ENCODE peak calls at places on chromosome 3, in four cellular contexts. One of them, this sample, is unnamed.

GRCh38 chr3:159620873-159621272 is 367.8 kb upstream of the IL12A start:
- DNase-seq in RWPE1: peak; percentile 89
- DNase-seq in T1000: no peak
- DNase-seq in cardiac muscle cell: peak; percentile 34
- DNase-seq in this sample: peak; percentile 73

GRCh38 chr3:127038923-127039581 is 56.1 kb downstream of the PLXNA1 start:
- DNase-seq in RWPE1: no peak
- DNase-seq in T1000: no peak
- DNase-seq in cardiac muscle cell: no peak
- DNase-seq in this sample: no peak

GRCh38 chr3:85801955-85802354 is 843.2 kb downstream of the CADM2 start:
- DNase-seq in RWPE1: peak; percentile 21
- DNase-seq in T1000: no peak
- DNase-seq in cardiac muscle cell: no peak
- DNase-seq in this sample: no peak

GRCh38 chr3:188061133-188061532 is 92.8 kb upstream of the LPP start:
- DNase-seq in RWPE1: peak; percentile 80
- DNase-seq in T1000: peak; percentile 12
- DNase-seq in cardiac muscle cell: peak; percentile 30
- DNase-seq in this sample: peak; percentile 5

GRCh38 chr3:177211503-177212277 is 14.4 kb upstream of the TBL1XR1 start:
- DNase-seq in RWPE1: peak; percentile 21
- DNase-seq in T1000: no peak
- DNase-seq in cardiac muscle cell: no peak
- DNase-seq in this sample: peak; percentile 75

GRCh38 chr3:150216041-150216811 is 191.9 kb upstream of the TSC22D2 start:
- DNase-seq in RWPE1: no peak
- DNase-seq in T1000: peak; percentile 59
- DNase-seq in cardiac muscle cell: peak; percentile 85
- DNase-seq in this sample: peak; percentile 20

GRCh38 chr3:131283862-131284261 is 97.7 kb upstream of the NUDT16 start:
- DNase-seq in RWPE1: no peak
- DNase-seq in T1000: no peak
- DNase-seq in cardiac muscle cell: no peak
- DNase-seq in this sample: no peak

GRCh38 chr3:125480656-125481374 is 39.2 kb downstream of the SNX4 start:
- DNase-seq in RWPE1: no peak
- DNase-seq in T1000: no peak
- DNase-seq in cardiac muscle cell: peak; percentile 62
- DNase-seq in this sample: no peak

GRCh38 chr3:98564282-98565005 is 29.0 kb downstream of the CPOX start:
- DNase-seq in RWPE1: no peak
- DNase-seq in T1000: no peak
- DNase-seq in cardiac muscle cell: no peak
- DNase-seq in this sample: no peak

GRCh38 chr3:129526121-129526900 is 2.1 kb upstream of the RHO start:
- DNase-seq in RWPE1: no peak
- DNase-seq in T1000: no peak
- DNase-seq in cardiac muscle cell: no peak
- DNase-seq in this sample: no peak

GRCh38 chr3:54243960-54244359 is 121.6 kb downstream of the CACNA2D3 start:
- DNase-seq in RWPE1: no peak
- DNase-seq in T1000: no peak
- DNase-seq in cardiac muscle cell: no peak
- DNase-seq in this sample: no peak

GRCh38 chr3:183264249-183264648 is 11.2 kb downstream of the B3GNT5 start:
- DNase-seq in RWPE1: no peak
- DNase-seq in T1000: no peak
- DNase-seq in cardiac muscle cell: no peak
- DNase-seq in this sample: peak; percentile 34

GRCh38 chr3:52487050-52487787 is 7.9 kb upstream of the STAB1 start:
- DNase-seq in RWPE1: no peak
- DNase-seq in T1000: no peak
- DNase-seq in cardiac muscle cell: no peak
- DNase-seq in this sample: no peak

GRCh38 chr3:169764164-169764452 is 752 bp downstream of the TERC start:
- DNase-seq in RWPE1: no peak
- DNase-seq in T1000: no peak
- DNase-seq in cardiac muscle cell: peak; percentile 83
- DNase-seq in this sample: no peak

This sample was measured in dermis microvascular lymphatic vessel endothelial cell.